ENCODE peak calls at places on chromosomes 5 and 9, in six cellular contexts. W is A549, C is fibroblast of mammary gland, Y is heart left ventricle, E is AG10803, I is HFF-Myc. Q is an unnamed sample.

GRCh38 chr9:127779136-127779981 is 893 bp upstream of the SH2D3C start:
- DNase-seq in W (no peak), C (peak; percentile 38), Y (no peak), E (no peak), I (no peak), Q (peak; percentile 59)

GRCh38 chr5:14351845-14352712 is 208.9 kb downstream of the TRIO start:
- DNase-seq in W (peak; percentile 61), C (peak; percentile 69), Y (peak; percentile 73), E (peak; percentile 68), I (peak; percentile 25), Q (peak; percentile 86)

GRCh38 chr9:96784021-96784420 is 6.1 kb upstream of the ZNF510 start:
- DNase-seq in W (no peak), C (no peak), Y (no peak), E (no peak), I (no peak), Q (no peak)

GRCh38 chr5:89493414-89493813 is 610.4 kb upstream of the MEF2C start:
- DNase-seq in W (no peak), C (no peak), Y (no peak), E (no peak), I (peak; percentile 3), Q (no peak)

GRCh38 chr9:2725126-2725525 is 7.8 kb downstream of the KCNV2 start:
- DNase-seq in W (no peak), C (no peak), Y (no peak), E (no peak), I (no peak), Q (no peak)

GRCh38 chr5:6261256-6261655 is 117.1 kb downstream of the MED10 start:
- DNase-seq in W (no peak), C (no peak), Y (no peak), E (no peak), I (no peak), Q (no peak)

GRCh38 chr5:96228449-96228848 is 204.6 kb downstream of the PCSK1 start:
- DNase-seq in W (no peak), C (peak; percentile 65), Y (no peak), E (no peak), I (no peak), Q (no peak)

GRCh38 chr5:181259283-181259682 is 1.7 kb downstream of the TRIM52 start:
- DNase-seq in W (no peak), C (no peak), Y (no peak), E (no peak), I (no peak), Q (no peak)

GRCh38 chr5:59587489-59588337 is 305.8 kb downstream of the PDE4D start:
- DNase-seq in W (peak; percentile 92), C (peak; percentile 72), Y (peak; percentile 68), E (peak; percentile 67), I (no peak), Q (peak; percentile 88)

GRCh38 chr9:127074561-127075548 is 47.6 kb downstream of the ANGPTL2 start:
- DNase-seq in W (no peak), C (no peak), Y (no peak), E (no peak), I (no peak), Q (no peak)

GRCh38 chr5:88290801-88291200 is 22.2 kb upstream of the TMEM161B start:
- DNase-seq in W (no peak), C (peak; percentile 48), Y (no peak), E (no peak), I (no peak), Q (peak; percentile 4)

GRCh38 chr5:77972545-77973252 is 196.6 kb upstream of the TBCA start:
- DNase-seq in W (no peak), C (no peak), Y (no peak), E (no peak), I (no peak), Q (no peak)

GRCh38 chr9:110579763-110580255 is 268 bp upstream of the SVEP1 start:
- DNase-seq in W (no peak), C (peak; percentile 91), Y (peak; percentile 60), E (peak; percentile 96), I (peak; percentile 83), Q (peak; percentile 56)

GRCh38 chr5:132243366-132243977 is 14.0 kb upstream of the PDLIM4 start:
- DNase-seq in W (no peak), C (no peak), Y (no peak), E (no peak), I (no peak), Q (no peak)

GRCh38 chr5:40273936-40274335 is 405.8 kb upstream of the PTGER4 start:
- DNase-seq in W (no peak), C (no peak), Y (no peak), E (no peak), I (no peak), Q (no peak)

GRCh38 chr9:81964216-81965171 is 21.2 kb downstream of the SPATA31D3 start:
- DNase-seq in W (no peak), C (peak; percentile 90), Y (no peak), E (peak; percentile 87), I (peak; percentile 40), Q (peak; percentile 2)

GRCh38 chr9:137454506-137455360 is 4.4 kb downstream of the NSMF start:
- DNase-seq in W (no peak), C (peak; percentile 26), Y (peak; percentile 67), E (peak; percentile 18), I (no peak), Q (peak; percentile 42)

GRCh38 chr5:8689773-8690172 is 820.8 kb downstream of the MTRR start:
- DNase-seq in W (no peak), C (no peak), Y (no peak), E (no peak), I (no peak), Q (no peak)

GRCh38 chr9:27750571-27750970 is 177.3 kb upstream of the C9orf72 start:
- DNase-seq in W (no peak), C (no peak), Y (no peak), E (no peak), I (no peak), Q (no peak)
- H3K4me3 ChIP-seq in W (no peak overlapping the region), C (no peak overlapping the region), Y (no peak overlapping the region), E (no peak overlapping the region), I (no peak overlapping the region), Q (no peak overlapping the region)

GRCh38 chr5:171585981-171586380 is 166.5 kb downstream of the FGF18 start:
- DNase-seq in W (no peak), C (no peak), Y (no peak), E (no peak), I (no peak), Q (no peak)
- TF ChIP-seq CTCF in W (no peak), C (no peak), Y (no peak), E (no peak), I (no peak), Q (no peak)

DNA sequence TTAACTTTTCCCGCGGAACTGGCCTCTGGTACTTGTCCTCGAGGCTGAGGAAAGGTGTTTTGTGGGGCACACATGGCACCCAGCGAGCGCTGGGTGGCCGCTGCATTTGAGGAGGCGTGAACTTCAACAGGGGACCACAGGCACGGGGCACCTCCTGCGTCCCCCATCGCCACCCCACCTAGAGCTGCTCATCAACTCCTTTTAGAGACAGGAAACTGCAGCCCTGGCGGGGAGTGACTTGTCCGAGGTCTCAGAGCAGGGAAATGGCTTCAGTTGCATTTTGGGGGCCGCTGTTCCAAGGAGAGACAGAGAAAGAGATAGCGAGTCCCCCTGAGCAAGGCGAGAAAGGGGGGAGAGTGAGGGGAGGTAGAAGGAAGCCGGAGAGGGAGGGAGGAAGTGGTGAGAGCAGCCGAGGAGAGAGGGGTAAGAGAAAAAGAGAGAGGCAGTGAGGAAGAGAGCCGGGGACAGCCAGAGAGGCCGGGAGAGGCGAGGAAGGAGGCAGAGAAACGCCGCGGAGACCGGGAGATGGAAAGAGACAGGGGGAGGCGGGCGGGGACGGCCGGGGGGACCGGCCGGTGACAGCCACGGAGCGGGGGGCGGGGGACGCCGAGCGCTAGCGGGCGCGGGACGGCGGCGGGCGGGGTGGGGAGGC is 12.5 kb upstream of the LHX2 start:
- DNase-seq in W (no peak), C (no peak), Y (no peak), E (no peak), I (no peak), Q (no peak)
- H3K4me3 ChIP-seq in W (peak overlapping the region; percentile 70), C (peak overlapping the region; percentile 2), Y (peak overlapping the region; percentile 47), E (peak overlapping the region; percentile 33), I (peak overlapping the region; percentile 17), Q (no peak overlapping the region)

GRCh38 chr9:34958411-34958982 is 412 bp downstream of the PHF24 start:
- DNase-seq in W (no peak), C (no peak), Y (no peak), E (no peak), I (no peak), Q (no peak)
- TF ChIP-seq CTCF in W (no peak), C (no peak), Y (no peak), E (no peak), I (no peak), Q (no peak)

DNA sequence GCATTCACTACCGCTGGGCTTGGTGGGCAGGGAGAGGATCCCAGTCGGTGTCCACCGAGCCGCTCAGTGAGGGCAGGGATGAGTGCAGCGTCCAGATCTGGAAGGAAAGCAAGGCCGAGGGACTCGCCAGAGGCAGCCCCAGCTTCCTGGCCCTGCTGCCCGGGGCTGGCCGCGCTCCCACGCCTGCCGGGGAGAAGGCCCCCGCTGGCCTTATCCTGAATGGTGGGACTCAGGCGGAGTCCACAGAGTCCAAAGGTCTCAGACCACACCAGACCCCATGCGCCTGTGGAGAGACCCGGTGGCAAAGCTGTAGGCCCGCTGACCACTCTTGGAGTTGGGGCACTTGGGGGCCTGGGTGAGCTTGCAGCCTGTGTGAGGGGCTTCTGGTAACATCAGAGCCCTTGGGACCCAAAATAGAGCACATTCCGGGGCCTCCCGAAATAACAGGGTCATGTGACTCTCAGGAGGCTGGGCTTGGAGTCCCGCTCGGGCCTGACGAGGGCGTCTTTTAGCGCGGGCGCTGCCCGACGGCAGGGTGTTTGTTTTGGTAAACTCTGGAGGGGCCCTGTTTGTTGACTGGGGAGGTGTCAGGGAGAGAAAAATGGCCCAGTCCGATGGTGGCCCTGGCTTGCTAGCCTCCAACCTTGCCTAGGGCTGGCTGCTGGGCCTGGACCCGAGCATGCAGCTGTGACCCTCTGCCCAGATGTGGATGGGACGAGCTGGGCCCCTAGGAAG is 2.8 kb downstream of the RXRA start:
- DNase-seq in W (no peak), C (peak; percentile 50), Y (peak; percentile 76), E (peak; percentile 44), I (no peak), Q (peak; percentile 36)
- H3K4me3 ChIP-seq in W (no peak overlapping the region), C (peak overlapping the region; percentile 61), Y (peak overlapping the region; percentile 78), E (peak overlapping the region; percentile 75), I (peak overlapping the region; percentile 70), Q (peak overlapping the region; percentile 70)

DNA sequence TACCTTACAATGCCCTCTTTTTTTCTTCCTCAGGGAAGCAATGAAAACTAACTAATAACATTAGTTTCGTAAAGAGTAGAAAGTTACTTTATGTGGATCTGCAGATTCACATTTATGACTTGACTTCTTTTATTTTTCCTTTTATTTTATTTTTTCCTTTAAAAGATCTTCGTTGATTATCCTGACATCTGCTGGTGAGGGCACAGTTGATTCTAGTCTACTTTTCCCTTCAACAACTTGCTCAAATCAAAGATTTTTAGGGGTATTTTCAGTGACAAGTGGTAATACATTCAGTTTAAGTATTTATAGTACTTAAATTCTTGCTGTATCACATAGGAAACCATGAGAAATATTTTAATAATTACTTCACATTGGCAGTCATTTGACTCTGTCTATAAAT is 4.9 kb downstream of the EDIL3 start:
- DNase-seq in W (no peak), C (no peak), Y (no peak), E (no peak), I (no peak), Q (peak; percentile 76)
- TF ChIP-seq CTCF in W (no peak), C (no peak), Y (no peak), E (peak; percentile 13), I (no peak), Q (peak; percentile 58)